ENCODE peak calls at places on chromosomes 6 and 20, in four cellular contexts. L is activated naive CD4-positive, alpha-beta T cell; T is left cardiac atrium; S is activated T-cell treated with anti-CD3 and anti-CD28 coated beads, Interleukin-2, amount 50 U/mL, for 72 hours. C is an unnamed sample.
A peak's percentile ranks its signal among the peaks of the same experiment; 100 is the strongest.

GRCh38 chr6:42692151-42692911 is 30.1 kb downstream of the PRPH2 start:
- DNase-seq in L (no peak), T (peak; percentile 44), S (peak; percentile 28), C (peak; percentile 56)

GRCh38 chr6:37365791-37366190 is 12.0 kb downstream of the RNF8 start:
- DNase-seq in L (no peak), T (no peak), S (no peak), C (peak; percentile 65)

GRCh38 chr6:41442800-41443501 is 103.2 kb upstream of the FOXP4 start:
- DNase-seq in L (no peak), T (peak; percentile 48), S (peak; percentile 35), C (peak; percentile 92)

GRCh38 chr6:12232339-12232738 is 57.8 kb upstream of the EDN1 start:
- DNase-seq in L (no peak), T (no peak), S (no peak), C (no peak)

GRCh38 chr6:85547719-85548118 is 45.9 kb downstream of the SNX14 start:
- DNase-seq in L (no peak), T (no peak), S (no peak), C (no peak)

GRCh38 chr6:10269814-10270472 is 144.9 kb downstream of the TFAP2A start:
- DNase-seq in L (no peak), T (no peak), S (no peak), C (no peak)

GRCh38 chr6:43648248-43648647 is 3.4 kb downstream of the RSPH9 start:
- DNase-seq in L (no peak), T (no peak), S (no peak), C (no peak)

GRCh38 chr20:51525241-51526104 is 17.0 kb downstream of the NFATC2 start:
- DNase-seq in L (no peak), T (no peak), S (peak; percentile 49), C (no peak)

GRCh38 chr6:128365520-128366160 is 154.8 kb downstream of the PTPRK start:
- DNase-seq in L (no peak), T (no peak), S (no peak), C (no peak)

GRCh38 chr20:41632896-41633295 is 14.7 kb upstream of the CHD6 start:
- DNase-seq in L (no peak), T (no peak), S (peak; percentile 7), C (peak; percentile 65)

GRCh38 chr20:41367393-41367695 is 726 bp upstream of the EMILIN3 start:
- DNase-seq in L (no peak), T (no peak), S (no peak), C (no peak)

GRCh38 chr20:57904706-57905105 is 194.9 kb upstream of the PMEPA1 start:
- DNase-seq in L (no peak), T (no peak), S (no peak), C (no peak)

GRCh38 chr6:139635401-139636130 is 261.1 kb upstream of the CITED2 start:
- DNase-seq in L (no peak), T (no peak), S (no peak), C (no peak)

GRCh38 chr20:59455392-59456341 is 148.7 kb upstream of the PHACTR3 start:
- DNase-seq in L (no peak), T (peak; percentile 47), S (no peak), C (peak; percentile 55)

GRCh38 chr20:58852559-58853271 is at the start of gene GNAS:
- DNase-seq in L (no peak), T (peak; percentile 63), S (peak; percentile 62), C (peak; percentile 82)

GRCh38 chr6:111589366-111589765 is 16.3 kb downstream of the TRAF3IP2 start:
- DNase-seq in L (no peak), T (peak; percentile 67), S (no peak), C (peak; percentile 85)

GRCh38 chr6:143965503-143966171 is 42.4 kb downstream of the PLAGL1 start:
- DNase-seq in L (no peak), T (no peak), S (no peak), C (peak; percentile 85)

C was measured in cardiac muscle cell.